ENCODE peak calls at places on chromosomes 12 and 14, in four cellular contexts. U is NCI-H345; X is stimulated activated CD4-positive, alpha-beta T cell treated with anti-CD3 and anti-CD28 coated beads, Interleukin-12 subunit alpha, Interleukin-12 subunit beta, amount 100 ng/mL, for 4 hours; P is stomach. C is an unnamed sample.

GRCh38 chr12:64072946-64073345 is 149.2 kb downstream of the KICS2 start:
- DNase-seq in U (no peak), X (no peak), P (no peak), C (no peak)

GRCh38 chr14:28772613-28773012 is 6.0 kb downstream of the FOXG1 start:
- DNase-seq in U (peak), X (no peak), P (no peak), C (no peak)

GRCh38 chr12:11953523-11953922 is 117.2 kb upstream of the BCL2L14 start:
- DNase-seq in U (peak), X (no peak), P (no peak), C (no peak)

GRCh38 chr12:112347521-112347920 is 34.7 kb downstream of the HECTD4 start:
- DNase-seq in U (no peak), X (no peak), P (no peak), C (no peak)

GRCh38 chr14:54120260-54120659 is 163.6 kb upstream of the BMP4 start:
- DNase-seq in U (no peak), X (no peak), P (no peak), C (no peak)

GRCh38 chr14:101069666-101070362 is 166.3 kb upstream of the RTL1 start:
- DNase-seq in U (no peak), X (no peak), P (peak), C (no peak)

GRCh38 chr14:38073641-38074040 is 134.1 kb upstream of the SSTR1 start:
- DNase-seq in U (no peak), X (no peak), P (no peak), C (no peak)

GRCh38 chr12:6752181-6752930 is 585 bp downstream of the MLF2 start:
- DNase-seq in U (no peak), X (peak), P (no peak), C (peak)

C was measured in left ventricle myocardium inferior.